ENCODE peak calls at places on chromosomes 7 and 10, in eight cellular contexts. J, F, H, A, M, B, W and I are unnamed samples.

GRCh38 chr7:92841192-92841591 is 4.8 kb upstream of the CDK6 start:
- DNase-seq in J (no peak), F (no peak), H (no peak), A (no peak), M (no peak), B (no peak), W (no peak), I (no peak)

GRCh38 chr7:135911091-135911490 is 66.1 kb downstream of the MTPN start:
- DNase-seq in J (no peak), F (no peak), H (peak; percentile 79), A (peak; percentile 9), M (no peak), B (no peak), W (no peak), I (no peak)

GRCh38 chr10:117556356-117556755 is 13.8 kb downstream of the EMX2 start:
- DNase-seq in J (no peak), F (no peak), H (no peak), A (no peak), M (no peak), B (no peak), W (no peak), I (no peak)

GRCh38 chr7:132546366-132547145 is 29.7 kb downstream of the PLXNA4 start:
- DNase-seq in J (no peak), F (no peak), H (no peak), A (peak; percentile 40), M (no peak), B (no peak), W (no peak), I (no peak)

GRCh38 chr7:95527776-95528250 is 42.1 kb downstream of the ASB4 start:
- DNase-seq in J (no peak), F (no peak), H (no peak), A (no peak), M (no peak), B (no peak), W (no peak), I (no peak)

GRCh38 chr10:11176746-11177145 is 159.1 kb downstream of the CELF2 start:
- DNase-seq in J (no peak), F (no peak), H (no peak), A (no peak), M (peak; percentile 31), B (no peak), W (no peak), I (no peak)

GRCh38 chr10:69632516-69633199 is 2.6 kb downstream of the FAM241B start:
- DNase-seq in J (no peak), F (no peak), H (no peak), A (no peak), M (peak; percentile 10), B (no peak), W (no peak), I (no peak)

GRCh38 chr7:96991850-96992623 is 13.3 kb upstream of the DLX6 start:
- DNase-seq in J (no peak), F (no peak), H (peak; percentile 33), A (no peak), M (no peak), B (no peak), W (no peak), I (no peak)

GRCh38 chr7:116777613-116778380 is 84.6 kb upstream of the CAPZA2 start:
- DNase-seq in J (peak; percentile 45), F (no peak), H (no peak), A (peak; percentile 72), M (no peak), B (no peak), W (no peak), I (no peak)

GRCh38 chr10:80357804-80358125 is 1.2 kb downstream of the DYDC2 start:
- DNase-seq in J (no peak), F (no peak), H (no peak), A (no peak), M (no peak), B (no peak), W (no peak), I (no peak)

GRCh38 chr10:80272793-80273522 is 16.5 kb downstream of the MAT1A start:
- DNase-seq in J (no peak), F (peak; percentile 92), H (no peak), A (peak; percentile 5), M (no peak), B (no peak), W (no peak), I (no peak)

GRCh38 chr10:113524120-113524519 is 28.7 kb upstream of the HABP2 start:
- DNase-seq in J (no peak), F (peak; percentile 11), H (peak; percentile 45), A (no peak), M (no peak), B (no peak), W (no peak), I (no peak)

GRCh38 chr10:44648691-44649090 is 262.4 kb upstream of the TMEM72 start:
- DNase-seq in J (no peak), F (no peak), H (no peak), A (no peak), M (no peak), B (no peak), W (no peak), I (no peak)

GRCh38 chr10:86355571-86356038 is 11.0 kb downstream of the GRID1 start:
- DNase-seq in J (no peak), F (no peak), H (no peak), A (no peak), M (peak; percentile 52), B (no peak), W (no peak), I (no peak)

DNA sequence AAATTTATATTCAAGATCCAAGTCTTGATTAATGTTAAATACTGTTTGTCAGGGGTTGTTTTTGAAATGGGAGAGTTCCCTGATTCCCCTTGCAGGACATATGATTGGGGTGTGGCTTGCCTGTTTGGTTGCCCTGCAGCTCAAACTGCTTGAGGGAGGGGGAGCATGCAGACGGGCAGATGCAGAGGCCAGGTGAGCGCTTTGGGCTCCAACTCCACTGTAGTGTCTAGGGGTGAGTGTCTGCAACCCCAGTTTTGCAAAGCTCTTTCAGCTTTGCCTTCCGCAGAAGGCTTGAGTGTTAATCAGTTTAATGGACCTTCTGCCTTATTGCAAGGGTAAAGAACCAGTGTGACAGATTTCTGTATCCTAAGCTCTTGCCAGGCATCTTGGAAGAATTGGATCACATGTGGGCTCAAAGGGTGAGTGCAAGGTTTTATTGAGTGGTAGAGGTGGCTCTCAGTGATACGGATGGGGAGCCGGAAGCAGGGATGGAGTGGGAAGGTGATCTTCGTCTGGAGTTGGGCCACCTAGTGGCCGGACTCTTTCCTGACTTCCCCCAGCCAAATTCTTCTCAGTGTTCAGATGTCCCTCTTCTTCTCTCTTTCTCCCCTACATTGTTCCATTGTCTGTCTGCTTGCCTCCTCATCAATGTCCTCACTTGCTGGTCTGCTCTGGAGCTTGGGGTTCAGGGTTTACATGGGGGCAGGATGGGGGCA is 479.7 kb downstream of the ATRNL1 start:
- DNase-seq in J (no peak), F (no peak), H (peak; percentile 42), A (no peak), M (no peak), B (no peak), W (peak; percentile 2), I (peak; percentile 21)
- TF ChIP-seq CTCF in J (peak; percentile 1), F (peak; percentile 30), H (peak; percentile 62), A (no peak), M (no peak), B (no peak), W (peak; percentile 27), I (peak; percentile 58)

GRCh38 chr7:154304740-154305679 is 252.8 kb downstream of the DPP6 start:
- DNase-seq in J (no peak), F (no peak), H (peak; percentile 81), A (no peak), M (no peak), B (no peak), W (no peak), I (peak; percentile 72)
- H3K4me3 ChIP-seq in J (no peak overlapping the region), F (no peak overlapping the region), H (peak overlapping the region; percentile 60), A (no peak overlapping the region), M (no peak overlapping the region), B (no peak overlapping the region), W (no peak overlapping the region), I (peak overlapping the region; percentile 43)

GRCh38 chr7:3008386-3008785 is 35.3 kb downstream of the CARD11 start:
- DNase-seq in J (no peak), F (no peak), H (no peak), A (no peak), M (no peak), B (no peak), W (no peak), I (no peak)

GRCh38 chr7:3007696-3008095 is 36.0 kb downstream of the CARD11 start:
- DNase-seq in J (no peak), F (no peak), H (no peak), A (no peak), M (no peak), B (no peak), W (no peak), I (no peak)

GRCh38 chr7:3011211-3011852 is 32.3 kb downstream of the CARD11 start:
- DNase-seq in J (no peak), F (no peak), H (no peak), A (no peak), M (no peak), B (no peak), W (no peak), I (no peak)

GRCh38 chr7:3009086-3009485 is 34.6 kb downstream of the CARD11 start:
- DNase-seq in J (no peak), F (no peak), H (no peak), A (no peak), M (no peak), B (no peak), W (no peak), I (no peak)

GRCh38 chr7:3010161-3010560 is 33.5 kb downstream of the CARD11 start:
- DNase-seq in J (no peak), F (no peak), H (no peak), A (no peak), M (no peak), B (no peak), W (no peak), I (no peak)
- TF ChIP-seq CTCF in J (no peak), F (no peak), H (no peak), A (no peak), M (no peak), B (no peak), W (no peak), I (no peak)

GRCh38 chr7:17490825-17491224 is 192.4 kb downstream of the AHR start:
- DNase-seq in J (no peak), F (no peak), H (no peak), A (no peak), M (no peak), B (no peak), W (no peak), I (no peak)

GRCh38 chr7:17492437-17492836 is 194.0 kb downstream of the AHR start:
- DNase-seq in J (no peak), F (no peak), H (no peak), A (no peak), M (no peak), B (no peak), W (no peak), I (no peak)

GRCh38 chr7:17487343-17487742 is 188.9 kb downstream of the AHR start:
- DNase-seq in J (no peak), F (no peak), H (peak; percentile 24), A (no peak), M (no peak), B (no peak), W (no peak), I (no peak)

GRCh38 chr7:17488829-17489228 is 190.4 kb downstream of the AHR start:
- DNase-seq in J (no peak), F (no peak), H (no peak), A (no peak), M (no peak), B (no peak), W (no peak), I (no peak)

DNA sequence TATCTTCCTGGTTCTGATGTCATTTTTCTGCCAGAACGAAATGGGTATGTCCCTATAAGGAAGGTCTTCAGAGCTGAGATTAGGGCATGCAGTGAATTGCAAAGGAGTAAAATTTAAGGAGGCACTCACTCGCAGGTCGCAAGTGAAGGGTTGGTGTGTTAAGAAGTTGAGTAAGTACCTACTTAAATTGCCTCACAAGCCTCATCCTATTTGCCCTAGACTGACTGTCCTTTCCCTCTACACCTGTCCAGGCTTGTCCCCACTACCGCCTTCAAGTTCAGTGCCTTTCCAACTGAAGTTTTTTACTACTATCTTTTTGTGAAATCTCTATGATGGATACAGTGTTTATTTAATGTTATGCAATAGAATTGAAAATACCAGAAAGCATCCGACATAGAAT is 191.5 kb downstream of the AHR start:
- DNase-seq in J (no peak), F (no peak), H (no peak), A (no peak), M (no peak), B (no peak), W (no peak), I (no peak)
- H3K4me3 ChIP-seq in J (no peak overlapping the region), F (no peak overlapping the region), H (no peak overlapping the region), A (no peak overlapping the region), M (no peak overlapping the region), B (no peak overlapping the region), W (no peak overlapping the region), I (no peak overlapping the region)